ENCODE peak calls at places on chromosomes 4 and X, in four cellular contexts. One of them, this sample, is unnamed.

GRCh38 chr4:82097504-82097903 is 276.3 kb downstream of the HNRNPD start:
- DNase-seq in AG04450: no peak
- DNase-seq in K562: no peak
- DNase-seq in GM06990: no peak
- DNase-seq in this sample: peak

GRCh38 chr4:39638358-39639239 is at the start of gene SMIM14:
- DNase-seq in AG04450: peak
- DNase-seq in K562: peak
- DNase-seq in GM06990: peak
- DNase-seq in this sample: peak

GRCh38 chr4:112970903-112971302 is 78.5 kb upstream of the ANK2 start:
- DNase-seq in AG04450: no peak
- DNase-seq in K562: no peak
- DNase-seq in GM06990: no peak
- DNase-seq in this sample: no peak

GRCh38 chrX:123665197-123665596 is 67.7 kb downstream of the THOC2 start:
- DNase-seq in AG04450: no peak
- DNase-seq in K562: no peak
- DNase-seq in GM06990: no peak
- DNase-seq in this sample: peak

GRCh38 chrX:7552758-7553157 is 290.2 kb upstream of the VCX start:
- DNase-seq in AG04450: no peak
- DNase-seq in K562: no peak
- DNase-seq in GM06990: no peak
- DNase-seq in this sample: no peak

GRCh38 chr4:80335554-80336358 is at the start of gene CFAP299:
- DNase-seq in AG04450: peak
- DNase-seq in K562: peak
- DNase-seq in GM06990: peak
- DNase-seq in this sample: peak

GRCh38 chr4:156870166-156870565 is 101.4 kb downstream of the PDGFC start:
- DNase-seq in AG04450: no peak
- DNase-seq in K562: no peak
- DNase-seq in GM06990: no peak
- DNase-seq in this sample: no peak

GRCh38 chrX:70254063-70254400 is 6.0 kb downstream of the P2RY4 start:
- DNase-seq in AG04450: no peak
- DNase-seq in K562: no peak
- DNase-seq in GM06990: no peak
- DNase-seq in this sample: no peak

GRCh38 chr4:48033825-48034413 is 17.3 kb downstream of the NIPAL1 start:
- DNase-seq in AG04450: no peak
- DNase-seq in K562: peak
- DNase-seq in GM06990: peak
- DNase-seq in this sample: no peak

GRCh38 chr4:17817027-17817426 is 6.2 kb downstream of the NCAPG start:
- DNase-seq in AG04450: peak
- DNase-seq in K562: no peak
- DNase-seq in GM06990: peak
- DNase-seq in this sample: peak

GRCh38 chr4:144410230-144410783 is 235.6 kb upstream of the HHIP start:
- DNase-seq in AG04450: no peak
- DNase-seq in K562: no peak
- DNase-seq in GM06990: no peak
- DNase-seq in this sample: no peak

GRCh38 chr4:98496446-98496845 is 162.0 kb downstream of the TSPAN5 start:
- DNase-seq in AG04450: no peak
- DNase-seq in K562: no peak
- DNase-seq in GM06990: no peak
- DNase-seq in this sample: no peak

GRCh38 chr4:5843573-5844239 is 49.2 kb downstream of the CRMP1 start:
- DNase-seq in AG04450: no peak
- DNase-seq in K562: no peak
- DNase-seq in GM06990: no peak
- DNase-seq in this sample: no peak

GRCh38 chr4:99645036-99645435 is 12.6 kb downstream of the C4orf54 start:
- DNase-seq in AG04450: no peak
- DNase-seq in K562: no peak
- DNase-seq in GM06990: no peak
- DNase-seq in this sample: no peak

GRCh38 chr4:72567821-72568620 is 1.0 kb downstream of the ADAMTS3 start:
- DNase-seq in AG04450: peak
- DNase-seq in K562: peak
- DNase-seq in GM06990: peak
- DNase-seq in this sample: peak

GRCh38 chr4:183132081-183132480 is 33.0 kb downstream of the WWC2 start:
- DNase-seq in AG04450: no peak
- DNase-seq in K562: no peak
- DNase-seq in GM06990: no peak
- DNase-seq in this sample: no peak

GRCh38 chr4:183887351-183887750 is 17.8 kb upstream of the STOX2 start:
- DNase-seq in AG04450: no peak
- DNase-seq in K562: no peak
- DNase-seq in GM06990: no peak
- DNase-seq in this sample: no peak

GRCh38 chr4:53601251-53601764 is 10.0 kb upstream of the LNX1 start:
- DNase-seq in AG04450: no peak
- DNase-seq in K562: peak
- DNase-seq in GM06990: peak
- DNase-seq in this sample: peak

GRCh38 chr4:122156819-122157218 is 4.7 kb downstream of the BLTP1 start:
- DNase-seq in AG04450: no peak
- DNase-seq in K562: no peak
- DNase-seq in GM06990: no peak
- DNase-seq in this sample: no peak

DNA sequence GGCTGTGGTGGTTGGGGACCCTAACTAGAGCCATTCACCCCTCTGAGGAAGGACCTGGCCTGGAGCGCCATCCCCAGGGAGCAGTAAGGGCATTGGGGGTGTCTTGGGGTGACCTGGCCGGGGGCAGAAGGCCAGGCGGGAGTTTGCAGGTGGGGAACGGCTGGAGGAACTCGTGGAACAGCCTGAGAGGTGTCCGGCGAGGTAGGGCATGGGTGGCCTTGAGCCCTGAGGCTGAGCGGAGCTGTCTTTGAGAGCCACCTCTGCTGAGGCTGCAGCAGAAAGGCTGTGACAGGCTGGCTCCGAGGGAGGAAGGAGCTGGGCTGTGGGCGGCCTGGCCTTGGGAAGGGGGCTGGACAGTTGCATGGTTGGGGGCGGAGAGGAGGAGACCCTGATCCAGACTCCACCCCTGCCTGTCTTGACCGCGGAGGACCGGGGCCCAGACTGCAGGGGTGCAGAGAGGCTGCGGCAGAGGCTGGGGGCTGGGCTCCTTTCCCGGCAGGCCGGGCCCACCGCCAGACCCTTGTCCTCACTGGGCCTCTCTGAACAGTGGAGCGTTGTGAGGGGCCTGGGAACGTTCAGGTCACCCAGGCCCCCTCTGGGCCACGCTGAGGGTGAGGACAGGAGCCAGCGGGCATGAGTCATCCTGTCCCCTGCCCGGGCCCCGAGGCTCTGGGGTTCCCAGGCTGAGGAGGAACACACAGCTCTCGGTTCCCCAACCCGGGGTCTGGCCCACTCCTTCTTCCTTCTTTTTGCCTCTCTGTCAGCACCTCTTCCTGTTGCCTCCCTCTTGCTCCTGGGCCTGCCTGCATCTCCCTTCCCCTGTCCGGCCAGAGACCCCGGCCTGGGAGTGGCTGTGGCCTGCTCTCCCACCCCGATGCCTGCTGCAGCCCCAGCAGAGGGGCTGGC is 8.1 kb downstream of the SH3BP2 start:
- DNase-seq in AG04450: no peak
- DNase-seq in K562: peak
- DNase-seq in GM06990: peak
- DNase-seq in this sample: peak
- H3K4me3 ChIP-seq in AG04450: peak
- H3K4me3 ChIP-seq in K562: no peak
- H3K4me3 ChIP-seq in GM06990: peak
- H3K4me3 ChIP-seq in this sample: peak

DNA sequence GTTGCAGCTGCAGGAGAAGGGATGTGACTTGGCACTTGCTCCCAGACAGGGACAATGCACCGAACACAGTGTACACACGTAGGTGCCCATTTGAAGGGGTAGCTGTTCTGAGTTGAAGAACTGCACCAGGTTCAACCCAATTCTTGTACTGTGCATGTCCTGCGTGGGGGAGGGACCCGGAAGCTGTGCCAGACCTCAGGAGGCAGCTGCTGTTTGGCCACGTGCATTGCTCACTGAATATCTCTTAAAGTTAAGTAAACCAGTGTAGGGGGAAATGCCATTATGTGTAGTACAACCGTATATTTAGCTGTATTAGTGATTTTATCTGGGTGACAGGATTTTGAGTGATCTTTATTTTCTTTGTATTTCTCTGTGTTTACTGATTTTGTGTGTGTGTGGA is 12.0 kb upstream of the RBBP7 start:
- DNase-seq in AG04450: no peak
- DNase-seq in K562: peak
- DNase-seq in GM06990: peak
- DNase-seq in this sample: no peak
- H3K4me3 ChIP-seq in AG04450: peak
- H3K4me3 ChIP-seq in K562: peak
- H3K4me3 ChIP-seq in GM06990: peak
- H3K4me3 ChIP-seq in this sample: peak

DNA sequence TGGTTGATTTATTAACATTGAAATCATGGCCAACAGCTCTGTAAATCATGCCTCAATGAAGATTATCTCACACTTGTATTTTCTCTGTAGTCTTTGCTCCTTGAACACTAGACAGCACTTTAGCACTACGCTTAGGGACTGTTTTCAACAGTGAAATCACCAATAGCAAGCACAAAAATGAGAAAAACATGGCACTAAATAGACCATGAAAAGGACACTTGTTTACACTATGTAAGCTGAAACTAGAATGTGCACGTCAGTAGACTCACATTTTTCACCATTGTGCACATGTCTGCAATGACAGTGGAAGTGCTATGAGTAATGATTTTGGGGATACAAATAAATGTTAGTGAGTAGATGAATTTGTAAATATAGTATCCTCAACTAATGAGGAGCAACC is 3.1 kb downstream of the BMP2K start:
- DNase-seq in AG04450: no peak
- DNase-seq in K562: no peak
- DNase-seq in GM06990: no peak
- DNase-seq in this sample: no peak
- H3K4me3 ChIP-seq in AG04450: no peak
- H3K4me3 ChIP-seq in K562: peak
- H3K4me3 ChIP-seq in GM06990: peak
- H3K4me3 ChIP-seq in this sample: no peak

GRCh38 chr4:13543091-13543581 is 1.2 kb downstream of the NKX3-2 start:
- DNase-seq in AG04450: no peak
- DNase-seq in K562: no peak
- DNase-seq in GM06990: no peak
- DNase-seq in this sample: no peak
- H3K4me3 ChIP-seq in AG04450: no peak
- H3K4me3 ChIP-seq in K562: no peak
- H3K4me3 ChIP-seq in GM06990: no peak
- H3K4me3 ChIP-seq in this sample: peak

GRCh38 chr4:41203841-41204240 is 10.5 kb downstream of the APBB2 start:
- DNase-seq in AG04450: no peak
- DNase-seq in K562: no peak
- DNase-seq in GM06990: no peak
- DNase-seq in this sample: no peak
- H3K4me3 ChIP-seq in AG04450: no peak
- H3K4me3 ChIP-seq in K562: no peak
- H3K4me3 ChIP-seq in GM06990: no peak
- H3K4me3 ChIP-seq in this sample: no peak

GRCh38 chr4:1641671-1642070 is 42.4 kb downstream of the FAM53A start:
- DNase-seq in AG04450: no peak
- DNase-seq in K562: no peak
- DNase-seq in GM06990: no peak
- DNase-seq in this sample: no peak
- H3K4me3 ChIP-seq in AG04450: no peak
- H3K4me3 ChIP-seq in K562: no peak
- H3K4me3 ChIP-seq in GM06990: no peak
- H3K4me3 ChIP-seq in this sample: no peak

GRCh38 chr4:168876106-168876505 is 133.9 kb downstream of the CBR4 start:
- DNase-seq in AG04450: no peak
- DNase-seq in K562: no peak
- DNase-seq in GM06990: no peak
- DNase-seq in this sample: no peak

GRCh38 chr4:168880087-168880675 is 129.9 kb downstream of the CBR4 start:
- DNase-seq in AG04450: no peak
- DNase-seq in K562: no peak
- DNase-seq in GM06990: no peak
- DNase-seq in this sample: no peak

GRCh38 chr4:168879178-168879577 is 130.9 kb downstream of the CBR4 start:
- DNase-seq in AG04450: no peak
- DNase-seq in K562: no peak
- DNase-seq in GM06990: no peak
- DNase-seq in this sample: no peak

GRCh38 chr4:168877407-168877778 is 132.7 kb downstream of the CBR4 start:
- DNase-seq in AG04450: no peak
- DNase-seq in K562: no peak
- DNase-seq in GM06990: no peak
- DNase-seq in this sample: no peak

GRCh38 chr4:168877779-168878491 is 132.1 kb downstream of the CBR4 start:
- DNase-seq in AG04450: no peak
- DNase-seq in K562: no peak
- DNase-seq in GM06990: peak
- DNase-seq in this sample: no peak
- H3K4me3 ChIP-seq in AG04450: peak
- H3K4me3 ChIP-seq in K562: no peak
- H3K4me3 ChIP-seq in GM06990: no peak
- H3K4me3 ChIP-seq in this sample: peak

GRCh38 chrX:106707771-106708454 is 18.6 kb upstream of the RNF128 start:
- DNase-seq in AG04450: peak
- DNase-seq in K562: no peak
- DNase-seq in GM06990: no peak
- DNase-seq in this sample: peak
- H3K4me3 ChIP-seq in AG04450: no peak
- H3K4me3 ChIP-seq in K562: no peak
- H3K4me3 ChIP-seq in GM06990: no peak
- H3K4me3 ChIP-seq in this sample: no peak